ENCODE peak calls at places on chromosomes 12 and 14, in six cellular contexts. E is A549, K is uterus, M is endothelial cell of umbilical vein, T is IMR-90, C is breast epithelium. Y is an unnamed sample.
A peak's percentile ranks its signal among the peaks of the same experiment; 100 is the strongest.

GRCh38 chr12:98416845-98417244 is 98.5 kb upstream of the TMPO start:
- DNase-seq in T (peak; percentile 57), M (peak; percentile 69), E (peak; percentile 65), K (no peak), C (no peak), Y (peak; percentile 29)

GRCh38 chr12:65330341-65330740 is 51.9 kb downstream of the MSRB3 start:
- DNase-seq in K (no peak), T (peak; percentile 69), M (peak; percentile 31), C (no peak), E (no peak), Y (no peak)

GRCh38 chr12:68180792-68181744 is 21.5 kb upstream of the IFNG start:
- DNase-seq in C (no peak), E (no peak), T (no peak), K (no peak), M (no peak), Y (no peak)

GRCh38 chr12:19842116-19842515 is 402.8 kb downstream of the AEBP2 start:
- DNase-seq in M (no peak), K (no peak), T (no peak), E (no peak), C (no peak), Y (no peak)

GRCh38 chr12:28872654-28873268 is 276.3 kb upstream of the FAR2 start:
- DNase-seq in E (peak; percentile 69), K (peak; percentile 18), C (no peak), T (peak; percentile 67), M (peak; percentile 70), Y (peak; percentile 46)

GRCh38 chr14:100828448-100828834 is 2.5 kb downstream of the MEG3 start:
- DNase-seq in E (no peak), K (no peak), T (no peak), C (no peak), M (peak; percentile 13), Y (no peak)

GRCh38 chr12:21771311-21771710 is 3.2 kb downstream of the KCNJ8 start:
- DNase-seq in T (peak; percentile 74), K (no peak), E (no peak), M (no peak), C (no peak), Y (no peak)

GRCh38 chr12:6347367-6348338 is 5.8 kb upstream of the TNFRSF1A start:
- DNase-seq in T (peak; percentile 64), M (peak; percentile 89), K (peak; percentile 69), E (no peak), C (no peak), Y (no peak)

GRCh38 chr12:51818567-51819300 is 29.8 kb downstream of the FIGNL2 start:
- DNase-seq in M (no peak), E (no peak), C (no peak), T (peak; percentile 73), K (peak; percentile 31), Y (no peak)

GRCh38 chr14:73783107-73783727 is 68.4 kb upstream of the PTGR2 start:
- DNase-seq in M (no peak), E (no peak), K (no peak), C (no peak), T (no peak), Y (no peak)

DNA sequence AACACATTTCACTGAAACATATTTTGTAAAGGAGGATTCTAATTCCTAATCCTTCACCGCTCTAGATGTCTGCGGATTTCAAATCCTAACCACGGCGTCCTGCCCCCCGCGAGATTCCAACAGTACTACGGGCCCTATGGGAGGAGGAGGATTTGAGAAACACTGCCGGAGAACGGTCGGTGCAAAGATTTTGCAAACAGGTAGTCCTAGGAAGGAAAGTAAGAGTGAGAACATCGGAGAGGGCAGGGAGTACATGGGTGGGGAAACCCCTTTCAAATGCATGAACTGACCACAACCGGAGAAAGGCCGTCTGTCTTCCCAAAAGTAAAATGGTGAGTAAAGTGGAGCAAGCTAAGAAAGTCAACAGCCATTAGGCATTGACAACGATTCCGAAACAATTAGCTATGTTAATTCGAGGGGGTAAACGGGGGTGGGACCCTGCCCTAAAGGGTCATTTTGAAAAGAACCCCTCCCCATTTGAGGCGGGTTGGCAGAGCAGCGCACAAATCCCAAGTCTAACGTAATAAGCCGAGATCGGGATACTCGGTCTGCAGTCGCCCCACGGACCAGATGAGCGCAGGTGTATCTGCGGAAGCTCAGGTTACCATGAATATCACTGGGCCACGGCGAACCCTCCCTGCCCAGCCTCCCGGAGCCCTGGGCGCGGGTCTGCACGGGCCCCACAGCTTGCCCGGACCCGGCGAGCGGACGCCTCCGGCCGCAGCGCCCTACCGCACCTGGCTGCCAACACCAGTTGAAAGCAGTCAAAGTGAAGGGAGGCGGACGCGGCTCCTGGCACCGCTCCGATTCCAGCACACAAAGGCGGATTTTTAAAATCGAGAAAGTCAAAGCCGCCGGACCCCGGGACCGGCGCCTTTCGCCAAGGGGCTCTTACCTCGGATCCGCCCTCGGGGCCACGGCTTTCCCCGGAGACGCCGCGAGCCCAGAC is 648 bp downstream of the EPS8 start:
- DNase-seq in K (peak; percentile 37), T (peak; percentile 45), M (peak; percentile 53), E (peak; percentile 66), C (peak; percentile 56), Y (peak; percentile 53)
- TF ChIP-seq POLR2A in K (no peak), T (no peak), M (no peak), E (no peak), C (no peak), Y (no peak)

GRCh38 chr12:80707126-80707829 is at the start of gene MYF6:
- DNase-seq in C (no peak), K (no peak), T (no peak), M (no peak), E (no peak), Y (no peak)
- TF ChIP-seq POLR2A in C (no peak), K (no peak), T (no peak), M (no peak), E (no peak), Y (no peak)

GRCh38 chr12:79691299-79692248 is 810 bp upstream of the PAWR start:
- DNase-seq in K (no peak), M (peak; percentile 83), C (no peak), E (peak; percentile 85), T (peak; percentile 93), Y (peak; percentile 38)
- TF ChIP-seq POLR2A in K (no peak), M (peak; percentile 21), C (no peak), E (no peak), T (peak; percentile 82), Y (no peak)

GRCh38 chr14:44935155-44935554 is 26.6 kb downstream of the KLHL28 start:
- DNase-seq in E (no peak), T (peak; percentile 30), C (no peak), M (no peak), K (no peak), Y (no peak)
- TF ChIP-seq POLR2A in E (no peak), T (no peak), C (no peak), M (no peak), K (no peak), Y (no peak)

GRCh38 chr12:116358850-116359761 is 81.6 kb upstream of the MED13L start:
- DNase-seq in E (peak; percentile 97), T (peak; percentile 94), C (peak; percentile 96), K (peak; percentile 94), M (peak; percentile 99), Y (peak; percentile 81)
- TF ChIP-seq POLR2A in E (no peak), T (no peak), C (no peak), K (no peak), M (peak; percentile 47), Y (no peak)